ENCODE peak calls at places on chromosomes 1 and 21, in nine cellular contexts. One of them, this sample, is unnamed.
A peak's percentile ranks its signal among the peaks of the same experiment; 100 is the strongest.

GRCh38 chr1:5865774-5866173 is 126.5 kb downstream of the NPHP4 start:
- DNase-seq in bronchial epithelial cell: no peak
- DNase-seq in left lung: no peak
- DNase-seq in IMR-90: no peak
- DNase-seq in dorsolateral prefrontal cortex: no peak
- DNase-seq in pancreas: no peak
- DNase-seq in H1: no peak
- DNase-seq in hepatocyte: no peak
- DNase-seq in CD8-positive, alpha-beta T cell: no peak
- DNase-seq in this sample: no peak

GRCh38 chr1:39130297-39130696 is 74.2 kb upstream of the MACF1 start:
- DNase-seq in bronchial epithelial cell: peak; percentile 96
- DNase-seq in CD8-positive, alpha-beta T cell: no peak
- DNase-seq in dorsolateral prefrontal cortex: no peak
- DNase-seq in IMR-90: peak; percentile 87
- DNase-seq in H1: no peak
- DNase-seq in pancreas: no peak
- DNase-seq in hepatocyte: no peak
- DNase-seq in left lung: no peak
- DNase-seq in this sample: no peak

GRCh38 chr21:15054089-15054488 is 10.7 kb downstream of the NRIP1 start:
- DNase-seq in IMR-90: no peak
- DNase-seq in bronchial epithelial cell: no peak
- DNase-seq in pancreas: no peak
- DNase-seq in left lung: no peak
- DNase-seq in H1: no peak
- DNase-seq in CD8-positive, alpha-beta T cell: no peak
- DNase-seq in dorsolateral prefrontal cortex: no peak
- DNase-seq in hepatocyte: no peak
- DNase-seq in this sample: no peak

GRCh38 chr1:198848649-198849048 is 209.8 kb downstream of the PTPRC start:
- DNase-seq in hepatocyte: no peak
- DNase-seq in left lung: no peak
- DNase-seq in dorsolateral prefrontal cortex: no peak
- DNase-seq in CD8-positive, alpha-beta T cell: no peak
- DNase-seq in IMR-90: no peak
- DNase-seq in bronchial epithelial cell: no peak
- DNase-seq in H1: no peak
- DNase-seq in pancreas: no peak
- DNase-seq in this sample: no peak

GRCh38 chr1:235943581-235944114 is 76.9 kb upstream of the LYST start:
- DNase-seq in dorsolateral prefrontal cortex: no peak
- DNase-seq in left lung: no peak
- DNase-seq in IMR-90: peak; percentile 100
- DNase-seq in H1: no peak
- DNase-seq in CD8-positive, alpha-beta T cell: no peak
- DNase-seq in hepatocyte: no peak
- DNase-seq in bronchial epithelial cell: peak; percentile 75
- DNase-seq in pancreas: no peak
- DNase-seq in this sample: peak; percentile 93

GRCh38 chr1:158417586-158417985 is 8.5 kb downstream of the OR10K2 start:
- DNase-seq in bronchial epithelial cell: no peak
- DNase-seq in pancreas: no peak
- DNase-seq in H1: no peak
- DNase-seq in left lung: no peak
- DNase-seq in CD8-positive, alpha-beta T cell: no peak
- DNase-seq in IMR-90: no peak
- DNase-seq in dorsolateral prefrontal cortex: no peak
- DNase-seq in hepatocyte: no peak
- DNase-seq in this sample: no peak

GRCh38 chr1:145859491-145860159 is 744 bp upstream of the PIAS3 start:
- DNase-seq in CD8-positive, alpha-beta T cell: peak; percentile 29
- DNase-seq in left lung: peak; percentile 97
- DNase-seq in hepatocyte: peak; percentile 96
- DNase-seq in dorsolateral prefrontal cortex: peak; percentile 82
- DNase-seq in IMR-90: peak; percentile 82
- DNase-seq in pancreas: peak; percentile 95
- DNase-seq in H1: peak; percentile 88
- DNase-seq in bronchial epithelial cell: peak; percentile 77
- DNase-seq in this sample: peak; percentile 57

GRCh38 chr21:25809013-25809412 is 74.2 kb downstream of the GABPA start:
- DNase-seq in H1: no peak
- DNase-seq in bronchial epithelial cell: peak; percentile 70
- DNase-seq in hepatocyte: no peak
- DNase-seq in IMR-90: peak; percentile 19
- DNase-seq in CD8-positive, alpha-beta T cell: no peak
- DNase-seq in pancreas: no peak
- DNase-seq in dorsolateral prefrontal cortex: no peak
- DNase-seq in left lung: no peak
- DNase-seq in this sample: no peak

GRCh38 chr1:93079685-93080141 is 630 bp downstream of the MTF2 start:
- DNase-seq in bronchial epithelial cell: peak; percentile 20
- DNase-seq in pancreas: no peak
- DNase-seq in hepatocyte: peak; percentile 42
- DNase-seq in H1: peak; percentile 59
- DNase-seq in CD8-positive, alpha-beta T cell: no peak
- DNase-seq in IMR-90: no peak
- DNase-seq in dorsolateral prefrontal cortex: peak; percentile 34
- DNase-seq in left lung: no peak
- DNase-seq in this sample: no peak

GRCh38 chr1:89962742-89963075 is 32.2 kb upstream of the ZNF326 start:
- DNase-seq in IMR-90: peak; percentile 64
- DNase-seq in bronchial epithelial cell: no peak
- DNase-seq in dorsolateral prefrontal cortex: no peak
- DNase-seq in CD8-positive, alpha-beta T cell: no peak
- DNase-seq in H1: no peak
- DNase-seq in hepatocyte: no peak
- DNase-seq in left lung: no peak
- DNase-seq in pancreas: no peak
- DNase-seq in this sample: no peak

GRCh38 chr1:206505702-206506375 is 1.5 kb upstream of the RASSF5 start:
- DNase-seq in pancreas: no peak
- DNase-seq in left lung: no peak
- DNase-seq in dorsolateral prefrontal cortex: no peak
- DNase-seq in H1: no peak
- DNase-seq in bronchial epithelial cell: no peak
- DNase-seq in IMR-90: peak; percentile 54
- DNase-seq in CD8-positive, alpha-beta T cell: no peak
- DNase-seq in hepatocyte: no peak
- DNase-seq in this sample: no peak

GRCh38 chr1:56301791-56302190 is 277.6 kb downstream of the PLPP3 start:
- DNase-seq in hepatocyte: no peak
- DNase-seq in left lung: no peak
- DNase-seq in bronchial epithelial cell: peak; percentile 39
- DNase-seq in pancreas: no peak
- DNase-seq in IMR-90: peak; percentile 95
- DNase-seq in CD8-positive, alpha-beta T cell: no peak
- DNase-seq in H1: no peak
- DNase-seq in dorsolateral prefrontal cortex: no peak
- DNase-seq in this sample: peak; percentile 31

GRCh38 chr1:92587445-92587844 is 100.7 kb upstream of the GFI1 start:
- DNase-seq in IMR-90: no peak
- DNase-seq in dorsolateral prefrontal cortex: no peak
- DNase-seq in CD8-positive, alpha-beta T cell: no peak
- DNase-seq in left lung: no peak
- DNase-seq in pancreas: no peak
- DNase-seq in bronchial epithelial cell: no peak
- DNase-seq in hepatocyte: no peak
- DNase-seq in H1: no peak
- DNase-seq in this sample: no peak

GRCh38 chr1:206560021-206560716 is 52.1 kb downstream of the EIF2D start:
- DNase-seq in IMR-90: no peak
- DNase-seq in CD8-positive, alpha-beta T cell: no peak
- DNase-seq in hepatocyte: peak; percentile 70
- DNase-seq in dorsolateral prefrontal cortex: no peak
- DNase-seq in pancreas: no peak
- DNase-seq in H1: no peak
- DNase-seq in left lung: no peak
- DNase-seq in bronchial epithelial cell: no peak
- DNase-seq in this sample: no peak

GRCh38 chr1:84773933-84774497 is 83.8 kb upstream of the SSX2IP start:
- DNase-seq in bronchial epithelial cell: no peak
- DNase-seq in left lung: no peak
- DNase-seq in dorsolateral prefrontal cortex: no peak
- DNase-seq in hepatocyte: no peak
- DNase-seq in CD8-positive, alpha-beta T cell: no peak
- DNase-seq in H1: no peak
- DNase-seq in IMR-90: no peak
- DNase-seq in pancreas: no peak
- DNase-seq in this sample: no peak

GRCh38 chr1:208105756-208106155 is 138.4 kb downstream of the PLXNA2 start:
- DNase-seq in IMR-90: no peak
- DNase-seq in hepatocyte: no peak
- DNase-seq in H1: no peak
- DNase-seq in bronchial epithelial cell: no peak
- DNase-seq in left lung: no peak
- DNase-seq in dorsolateral prefrontal cortex: peak; percentile 80
- DNase-seq in pancreas: no peak
- DNase-seq in CD8-positive, alpha-beta T cell: no peak
- DNase-seq in this sample: no peak

GRCh38 chr1:7703321-7704213 is 67.5 kb upstream of the VAMP3 start:
- DNase-seq in dorsolateral prefrontal cortex: no peak
- DNase-seq in IMR-90: no peak
- DNase-seq in CD8-positive, alpha-beta T cell: no peak
- DNase-seq in H1: peak; percentile 73
- DNase-seq in left lung: peak; percentile 82
- DNase-seq in hepatocyte: peak; percentile 61
- DNase-seq in bronchial epithelial cell: no peak
- DNase-seq in pancreas: no peak
- DNase-seq in this sample: no peak

GRCh38 chr1:84083321-84083720 is 60.8 kb upstream of the PRKACB start:
- DNase-seq in dorsolateral prefrontal cortex: no peak
- DNase-seq in IMR-90: no peak
- DNase-seq in H1: no peak
- DNase-seq in hepatocyte: no peak
- DNase-seq in bronchial epithelial cell: no peak
- DNase-seq in pancreas: no peak
- DNase-seq in CD8-positive, alpha-beta T cell: no peak
- DNase-seq in left lung: no peak
- DNase-seq in this sample: no peak

GRCh38 chr1:115624859-115625258 is 16.9 kb upstream of the VANGL1 start:
- DNase-seq in CD8-positive, alpha-beta T cell: no peak
- DNase-seq in dorsolateral prefrontal cortex: no peak
- DNase-seq in hepatocyte: no peak
- DNase-seq in pancreas: no peak
- DNase-seq in IMR-90: no peak
- DNase-seq in bronchial epithelial cell: no peak
- DNase-seq in left lung: no peak
- DNase-seq in H1: no peak
- DNase-seq in this sample: no peak

GRCh38 chr1:198018529-198018928 is 101.4 kb downstream of the LHX9 start:
- DNase-seq in pancreas: no peak
- DNase-seq in IMR-90: peak; percentile 93
- DNase-seq in left lung: no peak
- DNase-seq in bronchial epithelial cell: peak; percentile 99
- DNase-seq in H1: no peak
- DNase-seq in hepatocyte: peak; percentile 16
- DNase-seq in dorsolateral prefrontal cortex: no peak
- DNase-seq in CD8-positive, alpha-beta T cell: no peak
- DNase-seq in this sample: peak; percentile 88

DNA sequence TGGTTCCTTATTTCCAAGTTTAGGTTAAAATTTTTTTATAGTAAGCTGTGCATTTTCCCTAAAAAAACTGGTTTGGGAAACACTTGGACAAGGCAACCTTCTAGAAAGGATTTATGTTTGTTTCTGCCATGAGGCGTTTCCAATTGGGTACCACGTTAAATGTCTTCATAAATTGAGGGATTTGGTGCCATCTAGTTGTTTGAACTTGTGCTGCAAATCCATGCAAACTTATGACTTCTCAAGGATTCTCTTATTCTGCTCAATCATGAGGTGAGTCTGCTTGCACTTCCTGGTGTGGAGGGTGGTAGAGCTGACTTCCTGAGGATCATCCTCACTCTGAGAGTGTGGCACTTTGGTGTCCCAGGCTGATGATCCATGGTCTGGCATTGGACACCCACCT is 123.3 kb downstream of the PCNX2 start:
- DNase-seq in bronchial epithelial cell: peak; percentile 12
- DNase-seq in H1: no peak
- DNase-seq in dorsolateral prefrontal cortex: no peak
- DNase-seq in CD8-positive, alpha-beta T cell: no peak
- DNase-seq in hepatocyte: no peak
- DNase-seq in left lung: no peak
- DNase-seq in pancreas: no peak
- DNase-seq in IMR-90: peak; percentile 15
- DNase-seq in this sample: no peak
- TF ChIP-seq CTCF in bronchial epithelial cell: no peak
- TF ChIP-seq CTCF in H1: peak; percentile 24
- TF ChIP-seq CTCF in dorsolateral prefrontal cortex: peak; percentile 52
- TF ChIP-seq CTCF in CD8-positive, alpha-beta T cell: no peak
- TF ChIP-seq CTCF in hepatocyte: peak; percentile 26
- TF ChIP-seq CTCF in left lung: peak; percentile 18
- TF ChIP-seq CTCF in pancreas: no peak
- TF ChIP-seq CTCF in IMR-90: peak; percentile 20
- TF ChIP-seq CTCF in this sample: no peak

DNA sequence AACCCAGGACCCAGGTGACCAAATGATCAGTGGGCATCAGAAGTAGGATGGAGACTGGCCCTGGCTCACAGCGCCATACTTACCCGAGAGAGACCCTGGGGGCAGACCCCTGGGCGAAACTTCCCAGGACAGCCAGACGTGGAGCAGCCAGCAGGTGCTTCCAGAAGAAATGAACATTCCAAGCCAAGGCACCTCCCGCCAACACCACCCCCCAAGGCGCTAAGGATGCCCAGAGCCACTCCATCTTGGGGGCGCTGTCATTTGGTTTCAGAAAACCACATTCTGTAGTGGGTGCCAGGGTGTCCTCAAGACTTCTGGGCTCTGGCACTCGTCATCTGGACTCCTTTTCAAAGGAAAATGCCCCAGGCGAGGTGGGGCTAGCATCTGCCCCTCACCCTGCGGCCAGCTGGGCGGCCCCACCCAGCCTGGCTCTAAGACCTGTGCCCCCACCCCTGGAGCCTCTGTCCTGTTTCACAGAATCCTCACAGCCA is 98.8 kb downstream of the RIPK4 start:
- DNase-seq in bronchial epithelial cell: no peak
- DNase-seq in left lung: no peak
- DNase-seq in dorsolateral prefrontal cortex: no peak
- DNase-seq in H1: no peak
- DNase-seq in pancreas: no peak
- DNase-seq in IMR-90: no peak
- DNase-seq in CD8-positive, alpha-beta T cell: no peak
- DNase-seq in hepatocyte: no peak
- DNase-seq in this sample: no peak
- H3K4me3 ChIP-seq in bronchial epithelial cell: no peak overlapping the region
- H3K4me3 ChIP-seq in left lung: no peak overlapping the region
- H3K4me3 ChIP-seq in dorsolateral prefrontal cortex: no peak overlapping the region
- H3K4me3 ChIP-seq in H1: no peak overlapping the region
- H3K4me3 ChIP-seq in pancreas: no peak overlapping the region
- H3K4me3 ChIP-seq in IMR-90: no peak overlapping the region
- H3K4me3 ChIP-seq in CD8-positive, alpha-beta T cell: no peak overlapping the region
- H3K4me3 ChIP-seq in hepatocyte: no peak overlapping the region
- H3K4me3 ChIP-seq in this sample: no peak overlapping the region

GRCh38 chr1:19405195-19405760 is 80.1 kb downstream of the CAPZB start:
- DNase-seq in IMR-90: no peak
- DNase-seq in hepatocyte: no peak
- DNase-seq in bronchial epithelial cell: no peak
- DNase-seq in pancreas: no peak
- DNase-seq in H1: no peak
- DNase-seq in CD8-positive, alpha-beta T cell: no peak
- DNase-seq in left lung: no peak
- DNase-seq in dorsolateral prefrontal cortex: no peak
- DNase-seq in this sample: no peak
- TF ChIP-seq CTCF in IMR-90: no peak
- TF ChIP-seq CTCF in hepatocyte: peak; percentile 32
- TF ChIP-seq CTCF in bronchial epithelial cell: peak; percentile 9
- TF ChIP-seq CTCF in pancreas: no peak
- TF ChIP-seq CTCF in H1: peak; percentile 40
- TF ChIP-seq CTCF in CD8-positive, alpha-beta T cell: no peak
- TF ChIP-seq CTCF in left lung: no peak
- TF ChIP-seq CTCF in dorsolateral prefrontal cortex: no peak
- TF ChIP-seq CTCF in this sample: peak; percentile 43

GRCh38 chr1:8889103-8889846 is 10.8 kb upstream of the ENO1 start:
- DNase-seq in pancreas: no peak
- DNase-seq in dorsolateral prefrontal cortex: no peak
- DNase-seq in IMR-90: no peak
- DNase-seq in CD8-positive, alpha-beta T cell: no peak
- DNase-seq in bronchial epithelial cell: no peak
- DNase-seq in left lung: no peak
- DNase-seq in H1: no peak
- DNase-seq in hepatocyte: no peak
- DNase-seq in this sample: no peak
- H3K4me3 ChIP-seq in pancreas: no peak overlapping the region
- H3K4me3 ChIP-seq in dorsolateral prefrontal cortex: no peak overlapping the region
- H3K4me3 ChIP-seq in IMR-90: no peak overlapping the region
- H3K4me3 ChIP-seq in CD8-positive, alpha-beta T cell: no peak overlapping the region
- H3K4me3 ChIP-seq in bronchial epithelial cell: no peak overlapping the region
- H3K4me3 ChIP-seq in left lung: no peak overlapping the region
- H3K4me3 ChIP-seq in H1: no peak overlapping the region
- H3K4me3 ChIP-seq in hepatocyte: no peak overlapping the region
- H3K4me3 ChIP-seq in this sample: no peak overlapping the region

This sample was measured in BJ.